ENCODE peak calls at places on chromosomes 6 and 20, in five cellular contexts. One of them, this sample, is unnamed.

GRCh38 chr6:168631589-168631988 is 190.6 kb downstream of the SMOC2 start:
- DNase-seq in fibroblast of mammary gland: no peak
- DNase-seq in HFFc6: no peak
- DNase-seq in fibroblast of villous mesenchyme: no peak
- DNase-seq in CD8-positive, alpha-beta T cell: no peak
- DNase-seq in this sample: no peak

GRCh38 chr20:61797200-61797599 is 268.5 kb downstream of the TAF4 start:
- DNase-seq in fibroblast of mammary gland: no peak
- DNase-seq in HFFc6: no peak
- DNase-seq in fibroblast of villous mesenchyme: no peak
- DNase-seq in CD8-positive, alpha-beta T cell: no peak
- DNase-seq in this sample: no peak

GRCh38 chr6:106125925-106126435 is 39.8 kb downstream of the PRDM1 start:
- DNase-seq in fibroblast of mammary gland: no peak
- DNase-seq in HFFc6: no peak
- DNase-seq in fibroblast of villous mesenchyme: no peak
- DNase-seq in CD8-positive, alpha-beta T cell: peak
- DNase-seq in this sample: no peak

GRCh38 chr6:39887692-39888450 is 46.4 kb downstream of the MOCS1 start:
- DNase-seq in fibroblast of mammary gland: peak
- DNase-seq in HFFc6: peak
- DNase-seq in fibroblast of villous mesenchyme: peak
- DNase-seq in CD8-positive, alpha-beta T cell: no peak
- DNase-seq in this sample: peak

GRCh38 chr6:27753668-27754407 is 158.4 kb downstream of the OR2B2 start:
- DNase-seq in fibroblast of mammary gland: peak
- DNase-seq in HFFc6: peak
- DNase-seq in fibroblast of villous mesenchyme: peak
- DNase-seq in CD8-positive, alpha-beta T cell: peak
- DNase-seq in this sample: peak

GRCh38 chr6:150252714-150253444 is 110.0 kb downstream of the PPP1R14C start:
- DNase-seq in fibroblast of mammary gland: peak
- DNase-seq in HFFc6: peak
- DNase-seq in fibroblast of villous mesenchyme: no peak
- DNase-seq in CD8-positive, alpha-beta T cell: no peak
- DNase-seq in this sample: no peak

GRCh38 chr20:35049776-35050352 is 42.7 kb downstream of the TRPC4AP start:
- DNase-seq in fibroblast of mammary gland: no peak
- DNase-seq in HFFc6: peak
- DNase-seq in fibroblast of villous mesenchyme: peak
- DNase-seq in CD8-positive, alpha-beta T cell: no peak
- DNase-seq in this sample: peak

GRCh38 chr6:34391711-34392496 is 565 bp downstream of the NUDT3 start:
- DNase-seq in fibroblast of mammary gland: peak
- DNase-seq in HFFc6: peak
- DNase-seq in fibroblast of villous mesenchyme: peak
- DNase-seq in CD8-positive, alpha-beta T cell: peak
- DNase-seq in this sample: peak

GRCh38 chr6:34157236-34157830 is 11.4 kb upstream of the GRM4 start:
- DNase-seq in fibroblast of mammary gland: no peak
- DNase-seq in HFFc6: no peak
- DNase-seq in fibroblast of villous mesenchyme: no peak
- DNase-seq in CD8-positive, alpha-beta T cell: no peak
- DNase-seq in this sample: no peak

GRCh38 chr6:22448311-22448711 is 121.1 kb upstream of the HDGFL1 start:
- DNase-seq in fibroblast of mammary gland: peak
- DNase-seq in HFFc6: no peak
- DNase-seq in fibroblast of villous mesenchyme: peak
- DNase-seq in CD8-positive, alpha-beta T cell: no peak
- DNase-seq in this sample: no peak

GRCh38 chr6:39301606-39302005 is 12.6 kb downstream of the KCNK17 start:
- DNase-seq in fibroblast of mammary gland: no peak
- DNase-seq in HFFc6: no peak
- DNase-seq in fibroblast of villous mesenchyme: no peak
- DNase-seq in CD8-positive, alpha-beta T cell: no peak
- DNase-seq in this sample: no peak

GRCh38 chr20:49583669-49584417 is 15.9 kb upstream of the PTGIS start:
- DNase-seq in fibroblast of mammary gland: peak
- DNase-seq in HFFc6: peak
- DNase-seq in fibroblast of villous mesenchyme: peak
- DNase-seq in CD8-positive, alpha-beta T cell: no peak
- DNase-seq in this sample: peak

GRCh38 chr20:50027611-50028105 is 44.9 kb downstream of the SNAI1 start:
- DNase-seq in fibroblast of mammary gland: peak
- DNase-seq in HFFc6: peak
- DNase-seq in fibroblast of villous mesenchyme: peak
- DNase-seq in CD8-positive, alpha-beta T cell: no peak
- DNase-seq in this sample: peak

GRCh38 chr6:135535989-135536414 is 38.5 kb upstream of the AHI1 start:
- DNase-seq in fibroblast of mammary gland: peak
- DNase-seq in HFFc6: peak
- DNase-seq in fibroblast of villous mesenchyme: peak
- DNase-seq in CD8-positive, alpha-beta T cell: no peak
- DNase-seq in this sample: peak
- TF ChIP-seq CTCF in fibroblast of mammary gland: peak
- TF ChIP-seq CTCF in HFFc6: peak
- TF ChIP-seq CTCF in fibroblast of villous mesenchyme: peak
- TF ChIP-seq CTCF in CD8-positive, alpha-beta T cell: peak
- TF ChIP-seq CTCF in this sample: peak

GRCh38 chr20:46090095-46090388 is 280 bp upstream of the NCOA5 start:
- DNase-seq in fibroblast of mammary gland: no peak
- DNase-seq in HFFc6: no peak
- DNase-seq in fibroblast of villous mesenchyme: no peak
- DNase-seq in CD8-positive, alpha-beta T cell: no peak
- DNase-seq in this sample: no peak

GRCh38 chr20:46088409-46089075 is 1.2 kb downstream of the NCOA5 start:
- DNase-seq in fibroblast of mammary gland: peak
- DNase-seq in HFFc6: peak
- DNase-seq in fibroblast of villous mesenchyme: peak
- DNase-seq in CD8-positive, alpha-beta T cell: no peak
- DNase-seq in this sample: peak

GRCh38 chr20:46087161-46087560 is 2.6 kb downstream of the NCOA5 start:
- DNase-seq in fibroblast of mammary gland: peak
- DNase-seq in HFFc6: peak
- DNase-seq in fibroblast of villous mesenchyme: peak
- DNase-seq in CD8-positive, alpha-beta T cell: no peak
- DNase-seq in this sample: peak

GRCh38 chr20:46089076-46089337 is 755 bp downstream of the NCOA5 start:
- DNase-seq in fibroblast of mammary gland: no peak
- DNase-seq in HFFc6: peak
- DNase-seq in fibroblast of villous mesenchyme: peak
- DNase-seq in CD8-positive, alpha-beta T cell: no peak
- DNase-seq in this sample: peak

DNA sequence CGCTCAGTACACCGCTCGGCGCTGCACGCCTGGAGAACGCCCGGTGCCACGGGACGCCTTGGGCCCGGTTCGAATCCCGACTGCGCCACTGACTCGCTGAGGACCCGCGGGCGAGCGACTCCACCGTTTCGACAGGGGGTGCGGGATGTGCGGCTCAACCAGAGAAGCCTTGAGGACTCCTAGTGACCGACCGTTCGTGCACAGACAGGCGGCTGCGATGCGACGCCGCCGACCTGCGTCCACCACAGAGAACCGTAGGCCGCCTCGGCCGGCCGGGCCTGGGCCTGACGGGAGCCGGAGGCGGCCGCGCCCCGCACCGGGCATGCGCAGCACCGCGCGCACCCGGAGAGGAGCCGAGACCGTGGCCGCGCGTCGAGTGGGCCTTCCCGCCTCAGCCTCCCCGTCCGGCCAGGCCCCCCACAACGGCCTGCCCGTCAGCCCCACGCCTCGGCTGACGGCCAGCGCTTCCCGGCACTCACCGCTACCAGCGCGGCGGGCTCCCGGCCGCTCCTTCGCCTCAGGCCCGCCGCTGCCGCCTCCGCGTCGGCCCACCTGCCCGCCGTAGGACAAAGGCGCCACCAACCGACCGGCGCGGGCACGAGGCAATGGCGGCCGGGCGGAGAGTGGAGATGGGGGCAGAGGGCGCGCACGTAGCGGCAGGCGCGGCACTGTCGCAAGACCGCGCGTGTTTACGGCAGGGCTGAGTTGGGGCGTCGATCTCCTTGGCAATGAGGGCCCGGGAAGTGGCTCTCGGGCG is at the start of gene NCOA5:
- DNase-seq in fibroblast of mammary gland: peak
- DNase-seq in HFFc6: peak
- DNase-seq in fibroblast of villous mesenchyme: peak
- DNase-seq in CD8-positive, alpha-beta T cell: peak
- DNase-seq in this sample: peak
- TF ChIP-seq CTCF in fibroblast of mammary gland: no peak
- TF ChIP-seq CTCF in HFFc6: peak
- TF ChIP-seq CTCF in fibroblast of villous mesenchyme: no peak
- TF ChIP-seq CTCF in CD8-positive, alpha-beta T cell: no peak
- TF ChIP-seq CTCF in this sample: no peak

DNA sequence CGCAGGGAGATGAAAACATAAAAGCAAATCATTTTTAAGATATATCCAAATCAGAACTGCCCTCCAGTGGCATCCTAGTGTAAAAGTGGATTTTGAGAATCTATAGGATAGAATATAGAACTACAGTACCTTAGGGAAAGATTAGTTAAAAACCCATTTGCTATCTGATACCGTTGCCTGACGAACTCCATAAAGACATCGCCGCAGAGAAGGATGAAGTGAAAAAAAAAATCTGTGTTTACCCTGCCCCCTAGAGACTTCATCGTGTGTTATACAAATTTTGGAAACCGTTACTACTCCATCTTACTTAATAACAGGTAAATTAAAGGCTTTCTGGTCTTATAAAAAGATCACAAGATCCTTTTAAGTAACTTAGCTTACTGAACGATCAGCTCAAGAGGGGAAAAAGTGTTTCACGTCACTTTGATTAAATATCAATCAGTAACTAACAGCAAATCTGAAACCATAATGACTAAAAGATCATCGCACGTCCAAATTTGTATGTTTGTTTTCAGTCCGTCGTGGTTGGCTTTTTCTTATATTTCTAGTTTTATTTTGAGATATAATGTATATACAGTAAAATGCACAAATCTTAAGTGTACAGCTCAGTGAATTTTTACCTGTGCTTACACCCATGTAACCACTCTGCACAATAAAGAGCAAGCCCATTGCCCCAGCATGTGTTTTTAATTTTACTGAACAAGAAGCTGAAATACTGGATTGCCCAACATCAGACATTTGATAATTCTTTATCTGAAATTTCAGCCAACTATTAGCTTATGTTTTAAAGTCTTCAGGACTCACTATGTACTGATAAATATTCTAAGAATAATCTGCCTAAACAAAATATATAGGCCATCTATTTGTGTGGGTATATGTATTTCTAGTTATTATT is 879 bp upstream of the MCM3 start:
- DNase-seq in fibroblast of mammary gland: peak
- DNase-seq in HFFc6: peak
- DNase-seq in fibroblast of villous mesenchyme: peak
- DNase-seq in CD8-positive, alpha-beta T cell: peak
- DNase-seq in this sample: peak
- TF ChIP-seq CTCF in fibroblast of mammary gland: peak
- TF ChIP-seq CTCF in HFFc6: peak
- TF ChIP-seq CTCF in fibroblast of villous mesenchyme: peak
- TF ChIP-seq CTCF in CD8-positive, alpha-beta T cell: peak
- TF ChIP-seq CTCF in this sample: peak

GRCh38 chr20:18024606-18025127 is 33.0 kb downstream of the OVOL2 start:
- DNase-seq in fibroblast of mammary gland: no peak
- DNase-seq in HFFc6: no peak
- DNase-seq in fibroblast of villous mesenchyme: no peak
- DNase-seq in CD8-positive, alpha-beta T cell: no peak
- DNase-seq in this sample: no peak

GRCh38 chr20:18016772-18017171 is 40.9 kb downstream of the OVOL2 start:
- DNase-seq in fibroblast of mammary gland: no peak
- DNase-seq in HFFc6: no peak
- DNase-seq in fibroblast of villous mesenchyme: no peak
- DNase-seq in CD8-positive, alpha-beta T cell: no peak
- DNase-seq in this sample: no peak

GRCh38 chr20:18020931-18021330 is 36.8 kb downstream of the OVOL2 start:
- DNase-seq in fibroblast of mammary gland: no peak
- DNase-seq in HFFc6: no peak
- DNase-seq in fibroblast of villous mesenchyme: no peak
- DNase-seq in CD8-positive, alpha-beta T cell: no peak
- DNase-seq in this sample: no peak

GRCh38 chr20:18018100-18018499 is 39.6 kb downstream of the OVOL2 start:
- DNase-seq in fibroblast of mammary gland: no peak
- DNase-seq in HFFc6: no peak
- DNase-seq in fibroblast of villous mesenchyme: no peak
- DNase-seq in CD8-positive, alpha-beta T cell: no peak
- DNase-seq in this sample: no peak

GRCh38 chr20:18019068-18019467 is 38.6 kb downstream of the OVOL2 start:
- DNase-seq in fibroblast of mammary gland: peak
- DNase-seq in HFFc6: no peak
- DNase-seq in fibroblast of villous mesenchyme: peak
- DNase-seq in CD8-positive, alpha-beta T cell: no peak
- DNase-seq in this sample: peak
- TF ChIP-seq CTCF in fibroblast of mammary gland: peak
- TF ChIP-seq CTCF in HFFc6: peak
- TF ChIP-seq CTCF in fibroblast of villous mesenchyme: peak
- TF ChIP-seq CTCF in CD8-positive, alpha-beta T cell: no peak
- TF ChIP-seq CTCF in this sample: peak

This sample was measured in AG10803.